ENCODE peak calls at places on chromosomes 3 and 15, in eight cellular contexts. W is retinal pigment epithelial cell; M is PC-3; C is HFF-Myc; N is psoas muscle; K is CD4-positive, alpha-beta memory T cell; O is Panc1; P is CD8-positive, alpha-beta memory T cell. D is an unnamed sample.

GRCh38 chr3:178001670-178002101 is 534.5 kb upstream of the KCNMB2 start:
- DNase-seq in N (no peak), O (no peak), M (no peak), P (no peak), K (peak), W (no peak), C (no peak), D (no peak)

GRCh38 chr3:134839422-134839821 is 44.4 kb downstream of the EPHB1 start:
- DNase-seq in W (no peak), O (no peak), C (no peak), K (no peak), P (no peak), N (no peak), M (peak), D (no peak)

GRCh38 chr3:165206454-165207266 is 10.5 kb upstream of the SLITRK3 start:
- DNase-seq in C (peak), M (peak), N (peak), K (peak), W (peak), P (no peak), O (peak), D (peak)

GRCh38 chr15:58498821-58499580 is 67.2 kb downstream of the LIPC start:
- DNase-seq in O (no peak), W (no peak), N (no peak), K (no peak), C (peak), P (no peak), M (no peak), D (peak)

GRCh38 chr3:141076821-141077571 is 25.8 kb downstream of the SPSB4 start:
- DNase-seq in W (no peak), C (no peak), N (peak), O (no peak), K (no peak), M (no peak), P (no peak), D (no peak)

GRCh38 chr15:101498731-101499480 is 9.4 kb upstream of the PCSK6 start:
- DNase-seq in W (no peak), P (no peak), O (no peak), M (no peak), C (no peak), N (no peak), K (no peak), D (peak)

GRCh38 chr3:78830466-78830865 is 937.3 kb downstream of the ROBO1 start:
- DNase-seq in M (no peak), P (no peak), O (no peak), N (no peak), K (no peak), W (peak), C (no peak), D (no peak)

GRCh38 chr3:142272200-142272891 is 47.0 kb upstream of the GK5 start:
- DNase-seq in K (no peak), O (no peak), W (no peak), M (no peak), P (no peak), C (no peak), N (no peak), D (no peak)

GRCh38 chr3:128493221-128494151 is 485 bp upstream of the GATA2 start:
- DNase-seq in M (no peak), N (no peak), O (no peak), K (no peak), W (no peak), P (no peak), C (no peak), D (no peak)

GRCh38 chr3:195931582-195932273 is 23.4 kb upstream of the TNK2 start:
- DNase-seq in W (no peak), C (no peak), O (no peak), P (no peak), N (no peak), K (no peak), M (no peak), D (no peak)

DNA sequence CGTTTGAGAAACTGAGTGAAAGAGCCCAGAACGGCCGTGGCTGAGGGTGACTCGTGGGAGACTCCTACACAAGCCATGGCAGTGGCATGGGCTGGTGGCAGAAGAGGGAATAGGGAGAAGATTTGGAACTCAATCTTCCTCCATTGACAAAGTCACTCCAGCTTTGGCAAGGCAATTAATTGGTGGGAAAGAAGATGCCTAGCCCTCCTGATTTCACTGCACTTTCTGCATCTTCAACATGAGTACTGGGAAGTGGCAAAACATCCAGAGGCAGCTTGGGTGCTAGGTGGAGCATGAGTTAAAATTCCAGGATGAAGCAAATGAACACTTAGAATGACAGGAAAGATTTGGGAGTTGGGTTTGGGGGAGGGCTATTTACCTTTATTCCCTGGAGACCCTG is 1.4 kb upstream of the TGFBR2 start:
- DNase-seq in K (no peak), C (no peak), W (no peak), O (no peak), P (no peak), N (no peak), M (no peak), D (no peak)
- H3K4me3 ChIP-seq in K (no peak), C (no peak), W (no peak), O (no peak), P (peak), N (no peak), M (no peak), D (no peak)

GRCh38 chr15:85840802-85841152 is 46.1 kb upstream of the KLHL25 start:
- DNase-seq in C (no peak), M (no peak), N (no peak), K (no peak), W (no peak), P (no peak), O (no peak), D (no peak)
- H3K4me3 ChIP-seq in C (no peak), M (peak), N (peak), K (no peak), W (no peak), P (no peak), O (peak), D (no peak)

GRCh38 chr15:40097096-40097967 is 11.3 kb downstream of the BMF start:
- DNase-seq in N (no peak), M (no peak), K (no peak), W (no peak), P (no peak), O (no peak), C (no peak), D (no peak)

GRCh38 chr15:40094156-40094555 is 14.5 kb downstream of the BMF start:
- DNase-seq in P (no peak), M (no peak), W (no peak), C (no peak), O (no peak), K (no peak), N (no peak), D (no peak)

GRCh38 chr15:40096094-40096876 is 12.4 kb downstream of the BMF start:
- DNase-seq in W (no peak), K (no peak), O (no peak), N (no peak), M (no peak), C (no peak), P (no peak), D (no peak)

GRCh38 chr15:40093224-40093842 is 15.3 kb downstream of the BMF start:
- DNase-seq in K (no peak), C (no peak), P (no peak), M (peak), W (no peak), N (no peak), O (no peak), D (peak)

GRCh38 chr15:40095381-40096093 is 13.1 kb downstream of the BMF start:
- DNase-seq in W (no peak), K (no peak), C (no peak), O (no peak), M (no peak), N (no peak), P (no peak), D (no peak)
- H3K4me3 ChIP-seq in W (no peak), K (no peak), C (no peak), O (no peak), M (no peak), N (no peak), P (no peak), D (no peak)

GRCh38 chr3:65993134-65993900 is 45.4 kb downstream of the MAGI1 start:
- DNase-seq in C (no peak), W (no peak), O (no peak), P (no peak), N (no peak), K (no peak), M (no peak), D (no peak)

GRCh38 chr3:65995030-65995429 is 43.7 kb downstream of the MAGI1 start:
- DNase-seq in W (no peak), K (no peak), O (no peak), P (no peak), N (no peak), C (peak), M (peak), D (peak)

GRCh38 chr3:65996605-65997004 is 42.1 kb downstream of the MAGI1 start:
- DNase-seq in N (no peak), O (no peak), C (no peak), K (no peak), M (peak), W (no peak), P (no peak), D (peak)

GRCh38 chr3:65988440-65988839 is 50.3 kb downstream of the MAGI1 start:
- DNase-seq in N (no peak), K (no peak), M (no peak), O (no peak), C (no peak), P (no peak), W (no peak), D (no peak)

GRCh38 chr3:65992106-65992505 is 46.6 kb downstream of the MAGI1 start:
- DNase-seq in M (no peak), W (no peak), C (no peak), K (no peak), P (no peak), O (no peak), N (no peak), D (peak)
- H3K4me3 ChIP-seq in M (no peak), W (no peak), C (no peak), K (no peak), P (no peak), O (no peak), N (no peak), D (no peak)

GRCh38 chr3:138594935-138595259 is 837 bp upstream of the CEP70 start:
- DNase-seq in W (no peak), K (no peak), M (no peak), P (no peak), C (no peak), N (no peak), O (no peak), D (no peak)
- H3K4me3 ChIP-seq in W (peak), K (no peak), M (peak), P (peak), C (peak), N (peak), O (peak), D (peak)

GRCh38 chr15:32870240-32871033 is 152.6 kb downstream of the GREM1 start:
- DNase-seq in O (peak), M (peak), P (no peak), W (peak), C (peak), N (no peak), K (no peak), D (peak)

GRCh38 chr15:32873292-32874114 is 155.7 kb downstream of the GREM1 start:
- DNase-seq in P (no peak), O (no peak), C (no peak), W (no peak), K (no peak), M (peak), N (no peak), D (no peak)

GRCh38 chr15:32869814-32870213 is 152.0 kb downstream of the GREM1 start:
- DNase-seq in C (no peak), O (no peak), K (no peak), N (no peak), W (no peak), M (no peak), P (no peak), D (no peak)

GRCh38 chr15:32871887-32872286 is 154.1 kb downstream of the GREM1 start:
- DNase-seq in C (no peak), W (no peak), M (no peak), O (no peak), N (no peak), P (no peak), K (no peak), D (no peak)

DNA sequence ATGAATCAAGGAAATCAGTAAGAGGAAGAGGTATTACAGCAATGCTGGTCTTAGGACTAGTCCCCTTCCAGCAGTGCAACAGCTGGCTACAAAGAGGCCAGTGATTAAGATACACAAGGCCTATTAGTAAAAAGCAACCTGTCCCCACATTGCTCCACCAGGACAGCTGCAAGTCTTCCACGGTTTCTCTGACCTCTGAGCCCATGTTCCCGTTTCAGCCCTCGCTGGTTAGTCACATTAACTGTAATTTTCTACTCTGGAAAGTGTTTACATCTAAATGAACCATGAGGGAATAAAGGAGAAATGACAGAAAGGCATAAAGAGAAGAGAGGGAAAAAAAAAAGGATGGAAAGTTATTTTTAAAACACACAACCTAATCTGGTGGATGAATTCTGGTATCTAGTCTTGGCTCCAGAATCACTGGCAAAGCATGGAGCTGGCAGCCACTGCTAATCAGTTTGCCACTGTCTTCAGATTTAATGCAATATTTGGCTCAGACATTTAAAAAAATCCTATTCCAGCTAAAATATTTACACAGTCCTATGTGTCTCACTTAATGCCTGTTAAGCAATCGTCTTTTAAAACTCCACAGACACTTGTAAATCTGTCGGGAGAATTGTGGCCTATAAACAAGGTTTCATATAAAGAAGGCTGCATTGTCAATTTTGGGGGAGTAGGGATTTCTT is 154.9 kb downstream of the GREM1 start:
- DNase-seq in C (no peak), M (no peak), N (peak), O (no peak), W (no peak), K (no peak), P (no peak), D (no peak)
- H3K4me3 ChIP-seq in C (no peak), M (no peak), N (no peak), O (no peak), W (no peak), K (no peak), P (no peak), D (no peak)

GRCh38 chr3:194285859-194286197 is 65.3 kb downstream of the CPN2 start:
- DNase-seq in W (no peak), P (no peak), N (no peak), M (no peak), C (no peak), K (no peak), O (no peak), D (no peak)
- H3K4me3 ChIP-seq in W (no peak), P (no peak), N (no peak), M (no peak), C (no peak), K (no peak), O (no peak), D (no peak)

GRCh38 chr3:112974178-112974517 is 755 bp downstream of the CD200R1 start:
- DNase-seq in P (no peak), W (no peak), K (no peak), O (no peak), M (no peak), C (no peak), N (no peak), D (no peak)
- H3K4me3 ChIP-seq in P (peak), W (no peak), K (peak), O (no peak), M (no peak), C (no peak), N (peak), D (no peak)

GRCh38 chr3:151367448-151367847 is 17.1 kb downstream of the P2RY12 start:
- DNase-seq in M (no peak), P (no peak), O (no peak), K (no peak), N (no peak), W (no peak), C (no peak), D (no peak)

GRCh38 chr3:151377768-151378385 is 6.7 kb downstream of the P2RY12 start:
- DNase-seq in K (no peak), O (no peak), C (no peak), M (no peak), W (no peak), N (no peak), P (no peak), D (no peak)

GRCh38 chr3:151371531-151371930 is 13.0 kb downstream of the P2RY12 start:
- DNase-seq in M (no peak), K (no peak), O (no peak), C (no peak), N (no peak), W (no peak), P (no peak), D (no peak)

GRCh38 chr3:151366993-151367392 is 17.6 kb downstream of the P2RY12 start:
- DNase-seq in W (no peak), P (no peak), C (no peak), O (no peak), M (no peak), K (no peak), N (no peak), D (no peak)

DNA sequence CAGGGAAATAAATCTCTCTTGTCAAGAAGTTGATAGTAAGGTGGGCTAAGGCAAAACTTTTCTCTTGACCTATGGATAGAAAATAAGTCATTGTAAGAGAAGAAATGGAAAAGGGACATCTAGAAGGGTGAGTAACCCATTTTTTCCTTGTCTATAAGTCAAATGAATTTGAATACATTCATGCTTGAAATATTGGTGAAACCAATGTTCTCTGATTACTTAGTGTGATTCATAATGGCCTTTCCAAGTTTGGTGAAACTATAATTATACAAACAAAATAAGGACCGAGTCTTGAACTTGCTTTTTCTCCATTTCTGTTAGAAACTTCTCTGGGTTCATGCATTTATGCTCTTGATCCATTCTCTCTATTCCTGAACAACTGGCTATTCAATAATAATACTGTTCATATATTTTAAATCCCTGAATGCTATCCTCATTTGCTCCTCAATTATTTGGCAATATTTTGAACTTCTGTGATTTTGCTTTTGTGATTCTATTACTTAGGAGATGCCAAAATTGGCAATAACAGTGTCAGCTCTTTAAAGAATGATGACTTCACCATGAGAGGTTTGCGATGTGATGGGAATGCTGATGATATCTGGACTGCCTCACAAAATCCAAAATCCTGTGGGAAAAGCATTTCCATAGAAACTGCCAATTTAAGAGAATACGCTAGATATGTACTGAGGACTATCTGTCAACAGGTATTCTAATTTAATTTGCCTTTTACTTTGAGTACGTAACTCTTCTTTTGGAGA is 12.3 kb downstream of the P2RY12 start:
- DNase-seq in M (peak), C (no peak), O (no peak), P (no peak), W (no peak), N (no peak), K (no peak), D (no peak)
- H3K4me3 ChIP-seq in M (no peak), C (no peak), O (no peak), P (no peak), W (no peak), N (no peak), K (no peak), D (no peak)

GRCh38 chr15:93124126-93124525 is 35.1 kb upstream of the RGMA start:
- DNase-seq in O (no peak), M (no peak), K (no peak), W (no peak), N (no peak), C (no peak), P (no peak), D (no peak)

GRCh38 chr15:93121089-93121488 is 32.1 kb upstream of the RGMA start:
- DNase-seq in W (no peak), O (no peak), N (no peak), C (no peak), P (no peak), M (no peak), K (no peak), D (no peak)

GRCh38 chr15:93121994-93122910 is 33.2 kb upstream of the RGMA start:
- DNase-seq in M (no peak), W (no peak), O (no peak), C (no peak), N (peak), K (no peak), P (no peak), D (no peak)

DNA sequence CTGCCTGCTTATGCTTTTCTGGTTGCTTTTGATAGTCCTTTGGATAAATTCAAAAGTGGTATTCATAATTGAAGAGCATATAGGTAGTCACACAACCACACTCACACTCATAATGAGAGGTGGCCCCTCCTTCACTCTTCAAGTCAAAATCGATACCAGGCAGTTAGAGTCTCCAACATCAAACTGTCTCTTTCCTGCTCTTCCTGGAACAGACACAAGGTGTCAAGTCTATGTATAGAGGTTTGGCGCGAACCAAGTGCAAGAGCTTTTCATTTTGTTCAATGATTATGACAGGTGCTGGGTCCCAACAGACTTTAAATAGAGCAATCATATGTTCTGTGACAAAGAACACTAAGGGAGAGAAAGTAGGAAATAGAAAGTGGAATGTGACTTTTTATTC is 29.9 kb upstream of the RGMA start:
- DNase-seq in M (no peak), P (no peak), K (no peak), N (no peak), O (no peak), C (no peak), W (no peak), D (no peak)
- H3K4me3 ChIP-seq in M (no peak), P (no peak), K (no peak), N (no peak), O (no peak), C (no peak), W (no peak), D (no peak)

D was measured in epithelial cell of esophagus.